ENCODE peak calls at places on chromosome 17, in eight cellular contexts. One of them, this sample, is unnamed.

GRCh38 chr17:67671492-67671891 is 46.2 kb upstream of the NOL11 start:
- DNase-seq in HCT116: no peak
- DNase-seq in stomach: peak
- DNase-seq in transverse colon: no peak
- DNase-seq in tibial nerve: no peak
- DNase-seq in breast epithelium: no peak
- DNase-seq in H1: no peak
- DNase-seq in vagina: no peak
- DNase-seq in this sample: no peak

GRCh38 chr17:81582769-81583168 is 30.6 kb upstream of the FAAP100 start:
- DNase-seq in HCT116: no peak
- DNase-seq in stomach: no peak
- DNase-seq in transverse colon: no peak
- DNase-seq in tibial nerve: no peak
- DNase-seq in breast epithelium: no peak
- DNase-seq in H1: no peak
- DNase-seq in vagina: no peak
- DNase-seq in this sample: no peak

GRCh38 chr17:44361292-44362055 is 2.2 kb downstream of the FAM171A2 start:
- DNase-seq in HCT116: no peak
- DNase-seq in stomach: no peak
- DNase-seq in transverse colon: no peak
- DNase-seq in tibial nerve: no peak
- DNase-seq in breast epithelium: no peak
- DNase-seq in H1: no peak
- DNase-seq in vagina: no peak
- DNase-seq in this sample: no peak

GRCh38 chr17:44086364-44087311 is 16.1 kb downstream of the G6PC3 start:
- DNase-seq in HCT116: peak
- DNase-seq in stomach: no peak
- DNase-seq in transverse colon: no peak
- DNase-seq in tibial nerve: no peak
- DNase-seq in breast epithelium: no peak
- DNase-seq in H1: no peak
- DNase-seq in vagina: no peak
- DNase-seq in this sample: no peak

GRCh38 chr17:48555183-48555615 is 10.3 kb upstream of the HOXB2 start:
- DNase-seq in HCT116: no peak
- DNase-seq in stomach: no peak
- DNase-seq in transverse colon: no peak
- DNase-seq in tibial nerve: no peak
- DNase-seq in breast epithelium: no peak
- DNase-seq in H1: no peak
- DNase-seq in vagina: no peak
- DNase-seq in this sample: no peak

GRCh38 chr17:61058066-61058465 is 341.6 kb upstream of the TBX2 start:
- DNase-seq in HCT116: no peak
- DNase-seq in stomach: no peak
- DNase-seq in transverse colon: no peak
- DNase-seq in tibial nerve: no peak
- DNase-seq in breast epithelium: no peak
- DNase-seq in H1: no peak
- DNase-seq in vagina: no peak
- DNase-seq in this sample: no peak

GRCh38 chr17:68148936-68149335 is 98.9 kb upstream of the AMZ2 start:
- DNase-seq in HCT116: no peak
- DNase-seq in stomach: no peak
- DNase-seq in transverse colon: no peak
- DNase-seq in tibial nerve: no peak
- DNase-seq in breast epithelium: no peak
- DNase-seq in H1: no peak
- DNase-seq in vagina: no peak
- DNase-seq in this sample: no peak

GRCh38 chr17:11334493-11334892 is 93.5 kb downstream of the SHISA6 start:
- DNase-seq in HCT116: no peak
- DNase-seq in stomach: no peak
- DNase-seq in transverse colon: no peak
- DNase-seq in tibial nerve: no peak
- DNase-seq in breast epithelium: no peak
- DNase-seq in H1: no peak
- DNase-seq in vagina: no peak
- DNase-seq in this sample: no peak

GRCh38 chr17:75589017-75589918 is 1.7 kb downstream of the MYO15B start:
- DNase-seq in HCT116: peak
- DNase-seq in stomach: peak
- DNase-seq in transverse colon: peak
- DNase-seq in tibial nerve: peak
- DNase-seq in breast epithelium: peak
- DNase-seq in H1: peak
- DNase-seq in vagina: no peak
- DNase-seq in this sample: peak

GRCh38 chr17:57645950-57646686 is 99.0 kb downstream of the CCDC182 start:
- DNase-seq in HCT116: no peak
- DNase-seq in stomach: no peak
- DNase-seq in transverse colon: no peak
- DNase-seq in tibial nerve: no peak
- DNase-seq in breast epithelium: no peak
- DNase-seq in H1: no peak
- DNase-seq in vagina: no peak
- DNase-seq in this sample: no peak

GRCh38 chr17:7113273-7114071 is 1.1 kb downstream of the ASGR2 start:
- DNase-seq in HCT116: no peak
- DNase-seq in stomach: no peak
- DNase-seq in transverse colon: no peak
- DNase-seq in tibial nerve: no peak
- DNase-seq in breast epithelium: no peak
- DNase-seq in H1: no peak
- DNase-seq in vagina: no peak
- DNase-seq in this sample: no peak

GRCh38 chr17:82848022-82848592 is 8.3 kb upstream of the ZNF750 start:
- DNase-seq in HCT116: no peak
- DNase-seq in stomach: peak
- DNase-seq in transverse colon: peak
- DNase-seq in tibial nerve: peak
- DNase-seq in breast epithelium: peak
- DNase-seq in H1: no peak
- DNase-seq in vagina: no peak
- DNase-seq in this sample: no peak

DNA sequence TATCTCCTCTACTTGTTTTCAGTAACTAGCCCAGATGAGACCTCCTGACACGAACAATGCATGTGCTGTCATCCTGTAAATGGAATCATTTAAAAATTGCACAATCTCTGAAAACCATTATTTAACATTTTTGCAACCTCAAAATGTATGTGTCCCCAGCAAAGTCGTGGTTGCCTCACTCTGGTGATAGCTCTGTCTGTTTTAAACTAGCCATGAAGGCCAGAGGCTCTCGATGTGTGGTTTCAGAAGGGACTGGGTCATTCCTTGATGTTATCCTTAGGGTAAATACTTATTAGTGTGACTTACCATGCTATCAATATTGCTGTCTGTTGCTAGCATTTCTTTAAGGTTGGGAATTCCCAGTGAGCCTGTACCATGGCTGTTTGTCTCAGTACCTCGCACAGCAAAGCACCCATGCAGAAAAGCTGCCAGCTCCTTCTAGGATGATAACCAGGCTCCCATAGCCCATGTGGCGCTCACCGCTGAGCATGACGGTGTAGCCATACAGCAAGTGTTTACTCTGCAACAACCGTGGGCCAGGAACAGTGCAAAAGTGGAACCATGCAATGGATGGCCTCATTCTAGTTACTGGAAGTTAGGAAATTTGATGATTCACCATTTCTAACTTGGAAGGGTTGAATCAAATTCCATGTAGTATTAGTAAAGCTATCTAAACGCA is 2.9 kb upstream of the PGS1 start:
- DNase-seq in HCT116: no peak
- DNase-seq in stomach: no peak
- DNase-seq in transverse colon: no peak
- DNase-seq in tibial nerve: no peak
- DNase-seq in breast epithelium: no peak
- DNase-seq in H1: no peak
- DNase-seq in vagina: no peak
- DNase-seq in this sample: no peak
- TF ChIP-seq POLR2A in HCT116: no peak
- TF ChIP-seq POLR2A in stomach: no peak
- TF ChIP-seq POLR2A in transverse colon: no peak
- TF ChIP-seq POLR2A in tibial nerve: no peak
- TF ChIP-seq POLR2A in breast epithelium: no peak
- TF ChIP-seq POLR2A in H1: no peak
- TF ChIP-seq POLR2A in vagina: no peak
- TF ChIP-seq POLR2A in this sample: no peak

GRCh38 chr17:16444258-16444886 is 29.0 kb downstream of the TRPV2 start:
- DNase-seq in HCT116: no peak
- DNase-seq in stomach: peak
- DNase-seq in transverse colon: no peak
- DNase-seq in tibial nerve: no peak
- DNase-seq in breast epithelium: no peak
- DNase-seq in H1: no peak
- DNase-seq in vagina: no peak
- DNase-seq in this sample: no peak

GRCh38 chr17:16440814-16441629 is 25.7 kb downstream of the TRPV2 start:
- DNase-seq in HCT116: no peak
- DNase-seq in stomach: no peak
- DNase-seq in transverse colon: no peak
- DNase-seq in tibial nerve: no peak
- DNase-seq in breast epithelium: no peak
- DNase-seq in H1: no peak
- DNase-seq in vagina: no peak
- DNase-seq in this sample: no peak

GRCh38 chr17:16443390-16444257 is 28.3 kb downstream of the TRPV2 start:
- DNase-seq in HCT116: no peak
- DNase-seq in stomach: no peak
- DNase-seq in transverse colon: no peak
- DNase-seq in tibial nerve: no peak
- DNase-seq in breast epithelium: no peak
- DNase-seq in H1: no peak
- DNase-seq in vagina: no peak
- DNase-seq in this sample: no peak

GRCh38 chr17:16442141-16442540 is 26.8 kb downstream of the TRPV2 start:
- DNase-seq in HCT116: no peak
- DNase-seq in stomach: no peak
- DNase-seq in transverse colon: no peak
- DNase-seq in tibial nerve: no peak
- DNase-seq in breast epithelium: no peak
- DNase-seq in H1: no peak
- DNase-seq in vagina: no peak
- DNase-seq in this sample: no peak

DNA sequence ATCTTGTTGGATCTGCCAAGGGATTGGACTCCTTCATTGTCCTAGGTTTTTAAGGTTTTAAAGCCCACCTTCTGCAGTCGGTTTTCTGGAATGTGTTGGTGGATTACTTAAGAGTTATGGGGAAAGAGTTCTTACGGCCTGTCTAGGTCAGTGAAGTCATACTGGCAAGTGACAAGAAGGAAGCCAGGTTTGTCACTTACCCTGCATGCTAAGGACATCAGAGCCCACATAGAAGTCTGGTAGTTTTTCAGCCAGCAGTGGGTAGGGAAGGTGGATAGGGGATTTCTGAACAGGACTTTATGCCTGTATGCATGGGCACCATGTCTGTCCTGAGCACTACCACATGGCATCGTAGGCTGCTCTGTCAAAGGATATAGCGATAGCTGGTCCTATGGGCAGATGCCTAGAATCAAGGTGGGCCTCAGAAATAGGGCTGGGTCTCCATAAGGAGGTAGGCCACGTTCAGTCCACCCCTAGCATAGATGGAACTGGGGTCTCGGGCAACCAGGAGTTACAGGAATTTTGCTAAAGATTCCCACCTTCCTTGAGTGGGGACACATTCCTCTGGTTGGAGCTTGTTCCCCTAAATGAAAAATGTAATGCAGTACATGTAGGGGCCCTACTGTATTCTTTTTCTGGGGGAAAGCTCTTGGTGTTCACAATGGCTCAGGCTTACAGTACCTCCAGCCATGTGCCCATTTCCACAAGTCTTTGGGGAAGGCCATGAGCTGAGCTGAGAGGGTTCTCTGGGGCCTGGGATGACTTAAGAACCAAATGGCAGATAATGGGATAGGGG is 27.4 kb downstream of the TRPV2 start:
- DNase-seq in HCT116: no peak
- DNase-seq in stomach: no peak
- DNase-seq in transverse colon: no peak
- DNase-seq in tibial nerve: no peak
- DNase-seq in breast epithelium: no peak
- DNase-seq in H1: no peak
- DNase-seq in vagina: no peak
- DNase-seq in this sample: no peak
- TF ChIP-seq POLR2A in HCT116: peak
- TF ChIP-seq POLR2A in stomach: no peak
- TF ChIP-seq POLR2A in transverse colon: no peak
- TF ChIP-seq POLR2A in tibial nerve: no peak
- TF ChIP-seq POLR2A in breast epithelium: no peak
- TF ChIP-seq POLR2A in H1: peak
- TF ChIP-seq POLR2A in vagina: no peak
- TF ChIP-seq POLR2A in this sample: no peak

GRCh38 chr17:42677921-42678781 is 1.4 kb upstream of the PLEKHH3 start:
- DNase-seq in HCT116: peak
- DNase-seq in stomach: peak
- DNase-seq in transverse colon: peak
- DNase-seq in tibial nerve: peak
- DNase-seq in breast epithelium: peak
- DNase-seq in H1: no peak
- DNase-seq in vagina: peak
- DNase-seq in this sample: peak
- TF ChIP-seq POLR2A in HCT116: peak
- TF ChIP-seq POLR2A in stomach: no peak
- TF ChIP-seq POLR2A in transverse colon: peak
- TF ChIP-seq POLR2A in tibial nerve: peak
- TF ChIP-seq POLR2A in breast epithelium: no peak
- TF ChIP-seq POLR2A in H1: peak
- TF ChIP-seq POLR2A in vagina: no peak
- TF ChIP-seq POLR2A in this sample: no peak

DNA sequence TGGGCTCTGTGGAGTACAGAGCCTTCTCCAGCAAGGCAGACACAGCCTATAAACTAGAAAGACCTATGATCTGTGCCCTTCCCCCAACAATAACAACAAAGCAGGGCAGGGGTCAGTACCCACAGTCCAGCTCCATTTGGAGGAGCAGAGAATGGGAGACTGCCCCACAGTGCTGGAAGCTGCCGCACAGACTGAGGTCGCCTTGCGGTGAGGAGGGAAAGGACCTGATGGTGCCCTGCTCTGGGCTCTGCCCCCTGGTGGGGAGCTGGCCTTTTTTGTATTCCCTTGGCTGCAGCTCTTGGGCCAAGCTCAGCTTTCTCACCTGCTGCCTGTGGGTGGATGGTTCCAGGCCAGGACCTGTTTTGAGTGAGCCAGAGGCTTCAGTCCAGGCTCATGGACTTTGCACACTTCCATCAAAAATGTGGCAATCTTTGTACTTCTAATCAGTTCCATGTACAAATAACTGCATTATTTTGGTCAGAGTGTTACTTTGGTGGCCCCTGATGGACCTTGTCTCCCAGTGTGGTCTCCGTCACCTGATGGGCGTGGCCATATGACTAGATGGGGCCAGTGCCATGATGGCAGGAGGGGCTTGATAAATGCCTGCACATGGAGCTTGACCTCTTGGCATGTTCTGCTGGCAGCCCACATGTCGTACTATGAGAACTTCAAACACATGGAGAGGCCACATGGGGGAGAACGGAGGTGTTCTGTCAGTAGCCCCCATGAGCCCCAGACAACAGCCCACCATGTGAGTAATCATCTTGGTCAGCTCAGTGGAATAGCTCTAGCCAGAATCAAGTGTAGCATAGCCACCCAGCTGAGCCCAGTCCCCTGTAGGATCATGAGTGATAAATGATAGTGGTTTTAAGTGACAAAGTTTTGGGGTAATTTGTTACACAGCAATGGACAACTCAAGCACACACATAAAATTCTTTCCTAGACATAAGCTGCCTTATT is 24.2 kb downstream of the B9D1 start:
- DNase-seq in HCT116: no peak
- DNase-seq in stomach: peak
- DNase-seq in transverse colon: peak
- DNase-seq in tibial nerve: no peak
- DNase-seq in breast epithelium: peak
- DNase-seq in H1: peak
- DNase-seq in vagina: no peak
- DNase-seq in this sample: peak
- TF ChIP-seq POLR2A in HCT116: no peak
- TF ChIP-seq POLR2A in stomach: no peak
- TF ChIP-seq POLR2A in transverse colon: no peak
- TF ChIP-seq POLR2A in tibial nerve: no peak
- TF ChIP-seq POLR2A in breast epithelium: no peak
- TF ChIP-seq POLR2A in H1: no peak
- TF ChIP-seq POLR2A in vagina: no peak
- TF ChIP-seq POLR2A in this sample: no peak